ENCODE peak calls at places on chromosome 20, in five cellular contexts. L is effector memory CD4-positive, alpha-beta T cell; S is substantia nigra; D is suprapubic skin; E is RWPE1. N is an unnamed sample.

GRCh38 chr20:19322061-19322985 is 109.9 kb downstream of the SLC24A3 start:
- DNase-seq in L (no peak), E (no peak), D (no peak), S (no peak), N (no peak)

GRCh38 chr20:16397053-16397452 is 176.2 kb downstream of the KIF16B start:
- DNase-seq in E (no peak), D (no peak), S (no peak), L (no peak), N (no peak)

GRCh38 chr20:58286729-58287128 is 22.8 kb upstream of the RAB22A start:
- DNase-seq in S (no peak), E (no peak), D (no peak), L (no peak), N (no peak)

GRCh38 chr20:19956976-19957375 is 60.2 kb upstream of the NAA20 start:
- DNase-seq in S (no peak), E (no peak), D (no peak), L (no peak), N (no peak)

GRCh38 chr20:60642048-60642447 is 610.0 kb upstream of the CDH4 start:
- DNase-seq in L (no peak), E (no peak), S (no peak), D (no peak), N (no peak)

GRCh38 chr20:24522452-24523330 is 53.3 kb downstream of the SYNDIG1 start:
- DNase-seq in S (no peak), L (no peak), E (no peak), D (no peak), N (no peak)

GRCh38 chr20:24989162-24989561 is 3.4 kb downstream of the APMAP start:
- DNase-seq in S (no peak), L (no peak), E (no peak), D (peak; percentile 21), N (no peak)

GRCh38 chr20:59751075-59751711 is 146.9 kb downstream of the PHACTR3 start:
- DNase-seq in S (peak; percentile 42), L (no peak), E (peak; percentile 89), D (no peak), N (peak; percentile 41)

GRCh38 chr20:14951105-14951504 is 613.7 kb upstream of the FLRT3 start:
- DNase-seq in S (no peak), D (no peak), E (no peak), L (no peak), N (no peak)

GRCh38 chr20:19750907-19751636 is 7.0 kb upstream of the RIN2 start:
- DNase-seq in L (no peak), D (no peak), E (no peak), S (no peak), N (no peak)

GRCh38 chr20:54469293-54469692 is 6.1 kb upstream of the DOK5 start:
- DNase-seq in E (no peak), S (no peak), D (no peak), L (no peak), N (no peak)

GRCh38 chr20:40323411-40323810 is 365.6 kb downstream of the MAFB start:
- DNase-seq in S (no peak), E (peak; percentile 46), D (no peak), L (no peak), N (no peak)

GRCh38 chr20:51434556-51435256 is 107.8 kb downstream of the NFATC2 start:
- DNase-seq in L (no peak), S (no peak), D (no peak), E (peak; percentile 89), N (no peak)

GRCh38 chr20:33862709-33863403 is 51.7 kb downstream of the CHMP4B start:
- DNase-seq in S (no peak), L (no peak), D (no peak), E (peak; percentile 75), N (peak; percentile 30)

GRCh38 chr20:50200482-50201104 is 10.0 kb downstream of the CEBPB start:
- DNase-seq in D (no peak), E (no peak), L (no peak), S (no peak), N (no peak)

GRCh38 chr20:10328897-10329255 is 105.1 kb downstream of the MKKS start:
- DNase-seq in S (no peak), E (no peak), L (no peak), D (no peak), N (no peak)

GRCh38 chr20:63076421-63076820 is 69.7 kb upstream of the BHLHE23 start:
- DNase-seq in S (no peak), E (no peak), D (peak; percentile 55), L (no peak), N (no peak)

GRCh38 chr20:62141397-62142251 is 1.6 kb downstream of the PSMA7 start:
- DNase-seq in L (no peak), D (no peak), E (no peak), S (no peak), N (peak; percentile 30)

GRCh38 chr20:63703976-63704748 is 3.6 kb downstream of the ARFRP1 start:
- DNase-seq in E (no peak), L (no peak), S (no peak), D (peak; percentile 69), N (no peak)

GRCh38 chr20:2973574-2973973 is 69.8 kb upstream of the GNRH2 start:
- DNase-seq in E (no peak), D (no peak), L (no peak), S (no peak), N (no peak)

GRCh38 chr20:60152792-60153191 is 194.6 kb downstream of the CDH26 start:
- DNase-seq in D (no peak), E (no peak), L (no peak), S (no peak), N (no peak)

DNA sequence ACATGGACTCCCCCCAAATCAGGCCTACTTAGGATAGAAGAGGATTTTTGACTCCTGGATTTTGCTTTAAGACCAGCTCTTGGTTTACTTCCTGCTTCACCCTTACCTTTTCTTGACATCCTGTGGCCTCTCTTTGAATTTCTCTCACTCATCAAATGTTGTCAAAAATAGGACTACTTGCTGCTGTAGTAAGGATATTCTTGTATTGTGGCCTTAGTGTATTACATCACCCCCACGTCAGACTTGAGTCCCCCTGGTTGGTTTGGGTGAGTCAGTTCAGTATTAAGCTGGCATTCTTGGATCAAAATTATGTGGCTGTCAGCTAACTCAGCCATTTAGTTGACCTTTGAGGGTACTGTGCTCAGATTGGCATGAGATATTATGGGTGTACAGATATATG is 1.1 kb downstream of the TPX2 start:
- DNase-seq in L (no peak), D (no peak), E (peak; percentile 84), S (no peak), N (no peak)
- H3K27ac ChIP-seq in L (no peak overlapping the region), D (no peak overlapping the region), E (no peak overlapping the region), S (no peak overlapping the region), N (no peak overlapping the region)

DNA sequence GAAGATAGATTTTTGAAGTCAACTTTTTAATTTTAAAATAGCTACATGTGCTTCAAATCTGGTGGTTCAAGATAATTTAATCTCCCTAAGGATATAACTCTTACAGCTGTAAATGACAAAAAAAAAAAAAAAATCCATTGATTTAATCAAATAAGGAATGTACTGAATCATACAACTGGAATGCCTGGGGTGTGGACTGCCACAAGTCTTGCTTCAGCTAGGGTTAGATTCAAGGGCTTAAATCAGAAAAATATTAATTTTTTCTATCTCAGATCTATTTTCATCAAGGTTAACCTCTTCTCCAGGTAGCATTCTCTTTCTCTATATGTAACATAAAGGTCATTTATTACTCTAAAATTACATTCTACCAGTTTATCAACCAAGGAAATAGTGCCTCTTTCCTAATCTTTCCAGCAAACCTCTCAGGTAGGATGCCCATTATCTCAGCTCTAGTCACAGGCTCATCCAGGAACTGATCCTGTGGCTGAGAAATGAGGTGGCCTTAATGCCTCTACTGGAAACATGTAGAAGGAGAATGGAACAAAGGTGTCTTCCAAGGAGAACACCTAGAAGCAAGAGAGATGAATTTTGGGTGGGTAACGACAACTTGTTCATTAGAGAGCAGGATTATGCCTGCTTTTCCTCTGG is 466.9 kb downstream of the CBLN4 start:
- DNase-seq in S (no peak), D (no peak), L (no peak), E (peak; percentile 73), N (no peak)
- H3K27ac ChIP-seq in S (no peak overlapping the region), D (no peak overlapping the region), L (no peak overlapping the region), E (no peak overlapping the region), N (no peak overlapping the region)

DNA sequence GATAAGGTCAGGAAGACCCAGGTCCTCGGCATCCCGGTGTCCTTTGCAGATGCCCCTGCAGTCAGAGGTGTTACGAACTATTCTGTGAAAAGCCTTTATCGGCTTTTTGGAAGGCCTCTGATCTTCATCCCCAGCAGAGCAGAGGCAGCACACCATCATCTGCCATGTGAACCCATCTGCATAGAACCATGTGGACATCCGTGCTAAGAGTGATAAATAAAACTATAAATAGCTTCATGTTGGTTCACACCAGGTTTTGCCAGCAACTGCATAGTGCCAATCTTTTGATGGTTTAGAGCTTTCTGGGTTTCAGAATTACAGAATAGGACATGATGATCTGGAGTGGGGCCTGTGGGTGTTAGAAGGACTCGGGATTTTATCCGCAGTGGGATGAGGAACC is 33.6 kb downstream of the SIRPA start:
- DNase-seq in L (no peak), E (no peak), D (no peak), S (no peak), N (no peak)
- H3K27ac ChIP-seq in L (no peak overlapping the region), E (no peak overlapping the region), D (no peak overlapping the region), S (no peak overlapping the region), N (no peak overlapping the region)

GRCh38 chr20:31473331-31474096 is 1.4 kb downstream of the DEFB124 start:
- DNase-seq in E (no peak), D (no peak), S (no peak), L (no peak), N (no peak)

GRCh38 chr20:31475472-31476312 is 604 bp downstream of the REM1 start:
- DNase-seq in L (no peak), E (no peak), D (no peak), S (no peak), N (no peak)

GRCh38 chr20:31474097-31474436 is 860 bp downstream of the DEFB124 start:
- DNase-seq in L (no peak), E (no peak), S (no peak), D (no peak), N (no peak)

GRCh38 chr20:31476313-31476623 is 1.2 kb downstream of the REM1 start:
- DNase-seq in E (no peak), L (no peak), D (no peak), S (no peak), N (no peak)

GRCh38 chr20:31475032-31475431 is at the start of the genes DEFB124 and REM1:
- DNase-seq in S (no peak), D (no peak), L (no peak), E (no peak), N (no peak)
- H3K27ac ChIP-seq in S (no peak within 1 kb of the TSS), D (no peak within 1 kb of the TSS), L (no peak within 1 kb of the TSS), E (no peak within 1 kb of the TSS), N (no peak within 1 kb of the TSS)

GRCh38 chr20:7586481-7586880 is 353.8 kb downstream of the HAO1 start:
- DNase-seq in S (no peak), D (no peak), E (no peak), L (no peak), N (no peak)

GRCh38 chr20:7589164-7589563 is 351.1 kb downstream of the HAO1 start:
- DNase-seq in D (no peak), L (no peak), S (no peak), E (no peak), N (no peak)

GRCh38 chr20:7579888-7580287 is 360.4 kb downstream of the HAO1 start:
- DNase-seq in E (peak; percentile 12), D (no peak), L (no peak), S (no peak), N (no peak)

DNA sequence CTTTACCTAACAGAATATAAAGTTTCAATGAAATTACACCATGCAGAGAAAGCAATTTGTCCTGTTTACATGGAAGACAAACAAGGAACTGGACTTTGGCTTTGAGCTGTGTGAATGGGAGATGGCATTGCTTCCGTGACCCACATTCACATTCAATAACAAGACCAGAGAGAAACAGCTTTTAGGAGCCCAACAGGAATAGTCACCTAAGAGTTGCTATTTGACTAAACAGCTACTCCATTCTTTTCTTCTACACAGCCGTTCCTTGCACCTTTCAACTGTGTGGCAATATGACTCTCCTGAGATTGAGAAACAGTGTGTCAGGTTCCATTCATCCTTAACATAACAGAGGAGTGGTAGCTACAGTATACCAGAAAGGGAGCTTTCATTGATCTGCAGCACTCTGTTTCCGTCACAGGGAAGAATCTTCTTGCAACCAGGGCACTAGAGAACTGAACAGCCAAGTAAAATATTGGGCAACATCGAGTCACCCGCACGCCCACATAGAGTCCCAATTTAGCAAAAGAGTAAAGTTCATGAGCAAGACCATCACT is 355.1 kb downstream of the HAO1 start:
- DNase-seq in S (no peak), L (no peak), E (no peak), D (no peak), N (no peak)
- H3K27ac ChIP-seq in S (no peak overlapping the region), L (no peak overlapping the region), E (no peak overlapping the region), D (no peak overlapping the region), N (no peak overlapping the region)

N was measured in pancreas.